ENCODE peak calls at places on chromosome 5, in four cellular contexts. One of them, this sample, is unnamed.
A peak's percentile ranks its signal among the peaks of the same experiment; 100 is the strongest.

GRCh38 chr5:75465480-75465879 is 45.9 kb downstream of the CERT1 start:
- DNase-seq in KG1: no peak
- DNase-seq in COR-L47: peak; percentile 85
- DNase-seq in NCI-H2081: peak; percentile 55
- DNase-seq in this sample: no peak

GRCh38 chr5:125267636-125268248 is 521.3 kb upstream of the ZNF608 start:
- DNase-seq in KG1: no peak
- DNase-seq in COR-L47: no peak
- DNase-seq in NCI-H2081: no peak
- DNase-seq in this sample: no peak

GRCh38 chr5:139378941-139379361 is 4.1 kb downstream of the SLC23A1 start:
- DNase-seq in KG1: no peak
- DNase-seq in COR-L47: no peak
- DNase-seq in NCI-H2081: no peak
- DNase-seq in this sample: no peak

GRCh38 chr5:95304706-95305105 is 19.8 kb upstream of the MCTP1 start:
- DNase-seq in KG1: no peak
- DNase-seq in COR-L47: no peak
- DNase-seq in NCI-H2081: no peak
- DNase-seq in this sample: no peak

GRCh38 chr5:139795074-139796001 is at the start of gene PSD2:
- DNase-seq in KG1: no peak
- DNase-seq in COR-L47: peak; percentile 45
- DNase-seq in NCI-H2081: no peak
- DNase-seq in this sample: no peak

GRCh38 chr5:133980652-133981051 is 12.2 kb upstream of the C5orf15 start:
- DNase-seq in KG1: no peak
- DNase-seq in COR-L47: no peak
- DNase-seq in NCI-H2081: no peak
- DNase-seq in this sample: no peak

GRCh38 chr5:148492351-148492750 is 108.6 kb downstream of the FBXO38 start:
- DNase-seq in KG1: no peak
- DNase-seq in COR-L47: no peak
- DNase-seq in NCI-H2081: no peak
- DNase-seq in this sample: no peak

GRCh38 chr5:109953821-109954220 is 264.1 kb downstream of the MAN2A1 start:
- DNase-seq in KG1: no peak
- DNase-seq in COR-L47: no peak
- DNase-seq in NCI-H2081: no peak
- DNase-seq in this sample: no peak

GRCh38 chr5:3736926-3737325 is 141.3 kb downstream of the IRX1 start:
- DNase-seq in KG1: no peak
- DNase-seq in COR-L47: no peak
- DNase-seq in NCI-H2081: no peak
- DNase-seq in this sample: no peak

GRCh38 chr5:163448491-163448890 is 11.1 kb downstream of the CCNG1 start:
- DNase-seq in KG1: no peak
- DNase-seq in COR-L47: no peak
- DNase-seq in NCI-H2081: no peak
- DNase-seq in this sample: no peak

GRCh38 chr5:115329475-115329874 is 33.0 kb upstream of the CCDC112 start:
- DNase-seq in KG1: no peak
- DNase-seq in COR-L47: no peak
- DNase-seq in NCI-H2081: no peak
- DNase-seq in this sample: no peak

GRCh38 chr5:57780306-57780958 is 297.8 kb upstream of the ACTBL2 start:
- DNase-seq in KG1: no peak
- DNase-seq in COR-L47: no peak
- DNase-seq in NCI-H2081: no peak
- DNase-seq in this sample: no peak

GRCh38 chr5:159891371-159891770 is 24.9 kb upstream of the ADRA1B start:
- DNase-seq in KG1: no peak
- DNase-seq in COR-L47: no peak
- DNase-seq in NCI-H2081: no peak
- DNase-seq in this sample: no peak

GRCh38 chr5:66945389-66946349 is 250.9 kb downstream of the CD180 start:
- DNase-seq in KG1: no peak
- DNase-seq in COR-L47: no peak
- DNase-seq in NCI-H2081: no peak
- DNase-seq in this sample: no peak

GRCh38 chr5:112570708-112571448 is 151.8 kb upstream of the EPB41L4A start:
- DNase-seq in KG1: no peak
- DNase-seq in COR-L47: no peak
- DNase-seq in NCI-H2081: no peak
- DNase-seq in this sample: no peak

GRCh38 chr5:133298447-133298846 is 246.6 kb downstream of the HSPA4 start:
- DNase-seq in KG1: no peak
- DNase-seq in COR-L47: no peak
- DNase-seq in NCI-H2081: no peak
- DNase-seq in this sample: no peak

GRCh38 chr5:82584631-82585030 is 306.5 kb upstream of the RPS23 start:
- DNase-seq in KG1: no peak
- DNase-seq in COR-L47: no peak
- DNase-seq in NCI-H2081: no peak
- DNase-seq in this sample: no peak

GRCh38 chr5:38655691-38656090 is 99.2 kb upstream of the LIFR start:
- DNase-seq in KG1: no peak
- DNase-seq in COR-L47: no peak
- DNase-seq in NCI-H2081: no peak
- DNase-seq in this sample: no peak

GRCh38 chr5:72937517-72938061 is 18.3 kb upstream of the FCHO2 start:
- DNase-seq in KG1: no peak
- DNase-seq in COR-L47: no peak
- DNase-seq in NCI-H2081: no peak
- DNase-seq in this sample: no peak

GRCh38 chr5:72320022-72320898 is at the start of the genes MRPS27 and PTCD2:
- DNase-seq in KG1: peak; percentile 95
- DNase-seq in COR-L47: peak; percentile 99
- DNase-seq in NCI-H2081: peak; percentile 96
- DNase-seq in this sample: peak; percentile 94

GRCh38 chr5:74579215-74579614 is 61.3 kb downstream of the ENC1 start:
- DNase-seq in KG1: no peak
- DNase-seq in COR-L47: no peak
- DNase-seq in NCI-H2081: no peak
- DNase-seq in this sample: no peak

GRCh38 chr5:65811004-65811403 is 89.0 kb downstream of the NLN start:
- DNase-seq in KG1: no peak
- DNase-seq in COR-L47: no peak
- DNase-seq in NCI-H2081: no peak
- DNase-seq in this sample: no peak

GRCh38 chr5:167792538-167792937 is 498.9 kb upstream of the WWC1 start:
- DNase-seq in KG1: no peak
- DNase-seq in COR-L47: no peak
- DNase-seq in NCI-H2081: no peak
- DNase-seq in this sample: no peak

GRCh38 chr5:26003966-26004365 is 1034.4 kb downstream of the CDH9 start:
- DNase-seq in KG1: no peak
- DNase-seq in COR-L47: no peak
- DNase-seq in NCI-H2081: no peak
- DNase-seq in this sample: no peak

GRCh38 chr5:909086-909485 is 16.4 kb downstream of the TRIP13 start:
- DNase-seq in KG1: no peak
- DNase-seq in COR-L47: no peak
- DNase-seq in NCI-H2081: no peak
- DNase-seq in this sample: no peak

GRCh38 chr5:80364892-80365291 is 43.0 kb upstream of the ZFYVE16 start:
- DNase-seq in KG1: no peak
- DNase-seq in COR-L47: no peak
- DNase-seq in NCI-H2081: no peak
- DNase-seq in this sample: no peak